ENCODE peak calls at places on chromosomes 7 and 10, in six cellular contexts. One of them, this sample, is unnamed.

GRCh38 chr7:140966561-140967234 is 42.0 kb upstream of the BRAF start:
- DNase-seq in NCI-H1092: no peak
- DNase-seq in KG1: no peak
- DNase-seq in activated effector memory CD4-positive, alpha-beta T cell treated with anti-CD3 and anti-CD28 coated beads, Interleukin-2, amount 50 U/mL, for 16 hours: no peak
- DNase-seq in Right ventricle myocardium superior: no peak
- DNase-seq in lower lobe of right lung: no peak
- DNase-seq in this sample: no peak

GRCh38 chr7:1678070-1678543 is 8.0 kb downstream of the ELFN1 start:
- DNase-seq in NCI-H1092: no peak
- DNase-seq in KG1: no peak
- DNase-seq in activated effector memory CD4-positive, alpha-beta T cell treated with anti-CD3 and anti-CD28 coated beads, Interleukin-2, amount 50 U/mL, for 16 hours: peak
- DNase-seq in Right ventricle myocardium superior: no peak
- DNase-seq in lower lobe of right lung: peak
- DNase-seq in this sample: no peak

GRCh38 chr7:35781200-35781701 is 19.6 kb upstream of the SEPTIN7 start:
- DNase-seq in NCI-H1092: no peak
- DNase-seq in KG1: no peak
- DNase-seq in activated effector memory CD4-positive, alpha-beta T cell treated with anti-CD3 and anti-CD28 coated beads, Interleukin-2, amount 50 U/mL, for 16 hours: no peak
- DNase-seq in Right ventricle myocardium superior: no peak
- DNase-seq in lower lobe of right lung: no peak
- DNase-seq in this sample: no peak

GRCh38 chr7:40622830-40623507 is 488.2 kb downstream of the SUGCT start:
- DNase-seq in NCI-H1092: no peak
- DNase-seq in KG1: no peak
- DNase-seq in activated effector memory CD4-positive, alpha-beta T cell treated with anti-CD3 and anti-CD28 coated beads, Interleukin-2, amount 50 U/mL, for 16 hours: no peak
- DNase-seq in Right ventricle myocardium superior: no peak
- DNase-seq in lower lobe of right lung: no peak
- DNase-seq in this sample: no peak

GRCh38 chr7:107958764-107959526 is 44.0 kb downstream of the LAMB1 start:
- DNase-seq in NCI-H1092: no peak
- DNase-seq in KG1: no peak
- DNase-seq in activated effector memory CD4-positive, alpha-beta T cell treated with anti-CD3 and anti-CD28 coated beads, Interleukin-2, amount 50 U/mL, for 16 hours: no peak
- DNase-seq in Right ventricle myocardium superior: no peak
- DNase-seq in lower lobe of right lung: no peak
- DNase-seq in this sample: no peak

GRCh38 chr7:153430931-153431330 is 621.3 kb upstream of the DPP6 start:
- DNase-seq in NCI-H1092: no peak
- DNase-seq in KG1: no peak
- DNase-seq in activated effector memory CD4-positive, alpha-beta T cell treated with anti-CD3 and anti-CD28 coated beads, Interleukin-2, amount 50 U/mL, for 16 hours: no peak
- DNase-seq in Right ventricle myocardium superior: no peak
- DNase-seq in lower lobe of right lung: no peak
- DNase-seq in this sample: no peak

GRCh38 chr7:115838829-115839228 is 191.7 kb downstream of the TFEC start:
- DNase-seq in NCI-H1092: no peak
- DNase-seq in KG1: no peak
- DNase-seq in activated effector memory CD4-positive, alpha-beta T cell treated with anti-CD3 and anti-CD28 coated beads, Interleukin-2, amount 50 U/mL, for 16 hours: no peak
- DNase-seq in Right ventricle myocardium superior: no peak
- DNase-seq in lower lobe of right lung: no peak
- DNase-seq in this sample: no peak

GRCh38 chr7:142956951-142957623 is 5.1 kb downstream of the KEL start:
- DNase-seq in NCI-H1092: no peak
- DNase-seq in KG1: no peak
- DNase-seq in activated effector memory CD4-positive, alpha-beta T cell treated with anti-CD3 and anti-CD28 coated beads, Interleukin-2, amount 50 U/mL, for 16 hours: no peak
- DNase-seq in Right ventricle myocardium superior: no peak
- DNase-seq in lower lobe of right lung: no peak
- DNase-seq in this sample: no peak

GRCh38 chr10:116312091-116312490 is 12.2 kb upstream of the CCDC172 start:
- DNase-seq in NCI-H1092: no peak
- DNase-seq in KG1: no peak
- DNase-seq in activated effector memory CD4-positive, alpha-beta T cell treated with anti-CD3 and anti-CD28 coated beads, Interleukin-2, amount 50 U/mL, for 16 hours: no peak
- DNase-seq in Right ventricle myocardium superior: no peak
- DNase-seq in lower lobe of right lung: no peak
- DNase-seq in this sample: no peak

GRCh38 chr7:95375591-95376294 is 20.4 kb downstream of the PON3 start:
- DNase-seq in NCI-H1092: no peak
- DNase-seq in KG1: no peak
- DNase-seq in activated effector memory CD4-positive, alpha-beta T cell treated with anti-CD3 and anti-CD28 coated beads, Interleukin-2, amount 50 U/mL, for 16 hours: no peak
- DNase-seq in Right ventricle myocardium superior: no peak
- DNase-seq in lower lobe of right lung: no peak
- DNase-seq in this sample: no peak

GRCh38 chr10:50832171-50832751 is 53.2 kb downstream of the A1CF start:
- DNase-seq in NCI-H1092: no peak
- DNase-seq in KG1: no peak
- DNase-seq in activated effector memory CD4-positive, alpha-beta T cell treated with anti-CD3 and anti-CD28 coated beads, Interleukin-2, amount 50 U/mL, for 16 hours: no peak
- DNase-seq in Right ventricle myocardium superior: no peak
- DNase-seq in lower lobe of right lung: no peak
- DNase-seq in this sample: no peak

GRCh38 chr7:73811760-73812168 is 19.0 kb upstream of the CLDN4 start:
- DNase-seq in NCI-H1092: peak
- DNase-seq in KG1: no peak
- DNase-seq in activated effector memory CD4-positive, alpha-beta T cell treated with anti-CD3 and anti-CD28 coated beads, Interleukin-2, amount 50 U/mL, for 16 hours: peak
- DNase-seq in Right ventricle myocardium superior: peak
- DNase-seq in lower lobe of right lung: peak
- DNase-seq in this sample: peak

GRCh38 chr10:108360187-108360586 is 1195.7 kb upstream of the SORCS1 start:
- DNase-seq in NCI-H1092: no peak
- DNase-seq in KG1: no peak
- DNase-seq in activated effector memory CD4-positive, alpha-beta T cell treated with anti-CD3 and anti-CD28 coated beads, Interleukin-2, amount 50 U/mL, for 16 hours: no peak
- DNase-seq in Right ventricle myocardium superior: no peak
- DNase-seq in lower lobe of right lung: no peak
- DNase-seq in this sample: peak

GRCh38 chr10:126518186-126519080 is 130.2 kb upstream of the ADAM12 start:
- DNase-seq in NCI-H1092: no peak
- DNase-seq in KG1: no peak
- DNase-seq in activated effector memory CD4-positive, alpha-beta T cell treated with anti-CD3 and anti-CD28 coated beads, Interleukin-2, amount 50 U/mL, for 16 hours: no peak
- DNase-seq in Right ventricle myocardium superior: no peak
- DNase-seq in lower lobe of right lung: no peak
- DNase-seq in this sample: no peak

This sample was measured in SHP77.